ENCODE peak calls at places on chromosomes 5 and 9, in ten cellular contexts. C is CD8-positive, alpha-beta memory T cell; H is colonic mucosa; E is CD8-positive, alpha-beta T cell; O is left ventricle myocardium inferior; R is adrenal gland; N is MM.1S; T is testis; Q is foreskin fibroblast; A is Karpas-422. B is an unnamed sample.

GRCh38 chr5:126801992-126802294 is 25.0 kb downstream of the LMNB1 start:
- DNase-seq in E (no peak), A (peak), O (no peak), N (peak), T (no peak), R (no peak), C (no peak), H (no peak), Q (peak), B (peak)

GRCh38 chr5:179603308-179603707 is 20.2 kb downstream of the HNRNPH1 start:
- DNase-seq in H (no peak), E (no peak), T (peak), N (no peak), C (no peak), A (peak), R (no peak), Q (no peak), O (no peak), B (no peak)

GRCh38 chr9:26181836-26182235 is 503.6 kb upstream of the TUSC1 start:
- DNase-seq in H (no peak), T (no peak), A (no peak), Q (no peak), E (no peak), R (no peak), N (no peak), C (no peak), O (no peak), B (no peak)

GRCh38 chr5:106331415-106331814 is 1339.3 kb downstream of the EFNA5 start:
- DNase-seq in R (no peak), A (no peak), C (no peak), N (no peak), O (no peak), T (no peak), Q (peak), E (no peak), H (no peak), B (no peak)

GRCh38 chr5:40223884-40224402 is 455.8 kb upstream of the PTGER4 start:
- DNase-seq in H (no peak), Q (peak), C (no peak), E (no peak), O (no peak), R (no peak), A (no peak), N (peak), T (no peak), B (no peak)

GRCh38 chr9:123816817-123817472 is 113.0 kb downstream of the DENND1A start:
- DNase-seq in E (no peak), Q (no peak), N (no peak), T (no peak), A (no peak), R (no peak), H (no peak), C (no peak), O (no peak), B (peak)

GRCh38 chr9:136531904-136532798 is 13.7 kb downstream of the NOTCH1 start:
- DNase-seq in E (no peak), Q (no peak), H (peak), R (no peak), T (no peak), N (no peak), A (peak), C (no peak), O (no peak), B (peak)

GRCh38 chr5:79285285-79285684 is 49.4 kb downstream of the JMY start:
- DNase-seq in H (no peak), R (no peak), Q (no peak), T (no peak), C (no peak), N (no peak), O (no peak), E (no peak), A (no peak), B (no peak)

GRCh38 chr5:94853122-94853521 is 234.7 kb downstream of the SLF1 start:
- DNase-seq in H (no peak), N (no peak), A (no peak), T (no peak), Q (no peak), R (no peak), E (no peak), C (no peak), O (no peak), B (no peak)

GRCh38 chr5:52840286-52841050 is 52.8 kb downstream of the ITGA1 start:
- DNase-seq in T (no peak), O (no peak), E (no peak), A (no peak), H (no peak), N (no peak), C (no peak), Q (peak), R (no peak), B (no peak)

GRCh38 chr9:22237497-22238363 is 208.9 kb upstream of the DMRTA1 start:
- DNase-seq in N (peak), Q (peak), O (no peak), H (no peak), E (no peak), T (no peak), A (peak), C (no peak), R (no peak), B (no peak)

GRCh38 chr9:117494401-117495130 is 79.7 kb upstream of the ASTN2 start:
- DNase-seq in E (no peak), O (no peak), H (no peak), R (no peak), Q (no peak), N (peak), C (no peak), A (no peak), T (no peak), B (peak)

GRCh38 chr5:317086-317811 is 4.3 kb upstream of the AHRR start:
- DNase-seq in C (no peak), A (peak), T (peak), E (peak), O (no peak), R (no peak), N (no peak), Q (peak), H (peak), B (peak)

GRCh38 chr9:69760278-69760610 is 433 bp upstream of the PTAR1 start:
- DNase-seq in A (no peak), T (no peak), C (no peak), R (no peak), E (no peak), N (no peak), Q (no peak), H (no peak), O (no peak), B (no peak)

GRCh38 chr9:105269593-105269992 is 25.1 kb downstream of the SLC44A1 start:
- DNase-seq in E (no peak), C (no peak), N (no peak), A (no peak), T (no peak), R (no peak), Q (no peak), H (no peak), O (no peak), B (no peak)

GRCh38 chr5:143205386-143205785 is 198.1 kb downstream of the NR3C1 start:
- DNase-seq in H (no peak), E (no peak), T (no peak), Q (peak), A (no peak), R (no peak), C (no peak), N (no peak), O (no peak), B (no peak)

GRCh38 chr9:135992486-135993408 is 31.6 kb upstream of the UBAC1 start:
- DNase-seq in A (peak), O (peak), T (peak), N (peak), R (peak), E (peak), C (no peak), H (peak), Q (peak), B (peak)

GRCh38 chr9:13100914-13101572 is 178.4 kb downstream of the MPDZ start:
- DNase-seq in R (no peak), N (no peak), H (no peak), C (no peak), E (no peak), T (no peak), O (no peak), Q (no peak), A (no peak), B (no peak)

GRCh38 chr5:114176356-114176755 is 185.5 kb upstream of the KCNN2 start:
- DNase-seq in H (no peak), E (no peak), Q (peak), N (no peak), R (no peak), A (no peak), C (no peak), T (no peak), O (no peak), B (no peak)

GRCh38 chr9:113309204-113309813 is 6.1 kb upstream of the RNF183 start:
- DNase-seq in O (no peak), N (peak), R (peak), C (no peak), A (peak), T (peak), H (peak), Q (peak), E (peak), B (peak)

GRCh38 chr5:115440782-115441451 is 103.7 kb downstream of the FEM1C start:
- DNase-seq in T (no peak), N (no peak), O (no peak), E (no peak), H (no peak), R (no peak), C (no peak), A (no peak), Q (no peak), B (no peak)

GRCh38 chr5:93006915-93007314 is 574.1 kb downstream of the NR2F1-AS1 start:
- DNase-seq in N (no peak), T (no peak), E (no peak), A (no peak), O (no peak), R (no peak), C (no peak), Q (no peak), H (no peak), B (no peak)

GRCh38 chr5:93382188-93382587 is 198.8 kb downstream of the NR2F1-AS1 start:
- DNase-seq in N (no peak), H (no peak), E (no peak), Q (no peak), O (no peak), T (no peak), A (no peak), C (no peak), R (no peak), B (no peak)

GRCh38 chr9:10704720-10705119 is 91.9 kb upstream of the PTPRD start:
- DNase-seq in C (no peak), Q (no peak), E (no peak), T (no peak), N (no peak), R (no peak), H (no peak), A (no peak), O (no peak), B (no peak)

GRCh38 chr9:94603259-94603776 is 9.7 kb upstream of the FBP2 start:
- DNase-seq in E (peak), C (peak), N (peak), Q (peak), T (peak), A (peak), O (peak), R (peak), H (peak), B (peak)

GRCh38 chr9:131545003-131545785 is at the start of gene PRRT1B:
- DNase-seq in T (no peak), R (no peak), Q (no peak), N (no peak), A (no peak), E (no peak), H (peak), O (no peak), C (no peak), B (peak)
- H3K4me3 ChIP-seq in T (no peak), R (no peak), Q (no peak), N (no peak), A (no peak), E (peak), H (peak), O (peak), C (no peak), B (no peak)

GRCh38 chr5:171865431-171865830 is 79.8 kb downstream of the SMIM23 start:
- DNase-seq in H (no peak), O (no peak), A (no peak), E (no peak), N (no peak), C (no peak), T (no peak), Q (no peak), R (no peak), B (no peak)

GRCh38 chr5:171862624-171863023 is 77.0 kb downstream of the SMIM23 start:
- DNase-seq in R (no peak), O (no peak), Q (no peak), T (no peak), C (no peak), H (no peak), E (no peak), N (no peak), A (no peak), B (no peak)

GRCh38 chr5:171867786-171868185 is 82.2 kb downstream of the SMIM23 start:
- DNase-seq in C (no peak), E (no peak), A (no peak), R (no peak), H (no peak), Q (peak), T (no peak), N (no peak), O (no peak), B (no peak)

GRCh38 chr5:171861383-171861782 is 75.8 kb downstream of the SMIM23 start:
- DNase-seq in N (no peak), C (no peak), Q (no peak), H (no peak), E (no peak), T (no peak), O (no peak), R (no peak), A (no peak), B (no peak)

DNA sequence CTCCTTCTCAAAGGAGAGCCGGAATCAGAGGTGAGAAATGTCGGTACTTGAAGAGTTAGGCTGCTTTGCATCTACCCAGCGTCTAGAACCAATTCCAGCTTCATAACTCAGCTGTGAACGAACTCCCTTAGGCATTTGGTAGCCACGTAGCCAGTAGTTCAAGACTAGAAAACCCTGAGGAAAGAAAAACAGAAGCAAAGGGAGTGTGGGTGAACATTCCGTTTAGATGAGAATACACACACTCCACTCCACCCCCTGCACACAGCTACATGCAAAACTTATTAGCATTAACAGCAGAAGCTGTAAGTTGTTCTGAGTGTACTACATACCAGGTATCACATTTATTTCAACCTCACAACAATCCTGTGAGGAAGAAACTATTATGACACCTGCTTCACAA is 78.3 kb downstream of the SMIM23 start:
- DNase-seq in E (no peak), A (no peak), O (no peak), C (no peak), N (no peak), Q (peak), R (no peak), H (no peak), T (no peak), B (no peak)
- H3K4me3 ChIP-seq in E (no peak), A (no peak), O (no peak), C (no peak), N (no peak), Q (no peak), R (no peak), H (no peak), T (no peak), B (no peak)

DNA sequence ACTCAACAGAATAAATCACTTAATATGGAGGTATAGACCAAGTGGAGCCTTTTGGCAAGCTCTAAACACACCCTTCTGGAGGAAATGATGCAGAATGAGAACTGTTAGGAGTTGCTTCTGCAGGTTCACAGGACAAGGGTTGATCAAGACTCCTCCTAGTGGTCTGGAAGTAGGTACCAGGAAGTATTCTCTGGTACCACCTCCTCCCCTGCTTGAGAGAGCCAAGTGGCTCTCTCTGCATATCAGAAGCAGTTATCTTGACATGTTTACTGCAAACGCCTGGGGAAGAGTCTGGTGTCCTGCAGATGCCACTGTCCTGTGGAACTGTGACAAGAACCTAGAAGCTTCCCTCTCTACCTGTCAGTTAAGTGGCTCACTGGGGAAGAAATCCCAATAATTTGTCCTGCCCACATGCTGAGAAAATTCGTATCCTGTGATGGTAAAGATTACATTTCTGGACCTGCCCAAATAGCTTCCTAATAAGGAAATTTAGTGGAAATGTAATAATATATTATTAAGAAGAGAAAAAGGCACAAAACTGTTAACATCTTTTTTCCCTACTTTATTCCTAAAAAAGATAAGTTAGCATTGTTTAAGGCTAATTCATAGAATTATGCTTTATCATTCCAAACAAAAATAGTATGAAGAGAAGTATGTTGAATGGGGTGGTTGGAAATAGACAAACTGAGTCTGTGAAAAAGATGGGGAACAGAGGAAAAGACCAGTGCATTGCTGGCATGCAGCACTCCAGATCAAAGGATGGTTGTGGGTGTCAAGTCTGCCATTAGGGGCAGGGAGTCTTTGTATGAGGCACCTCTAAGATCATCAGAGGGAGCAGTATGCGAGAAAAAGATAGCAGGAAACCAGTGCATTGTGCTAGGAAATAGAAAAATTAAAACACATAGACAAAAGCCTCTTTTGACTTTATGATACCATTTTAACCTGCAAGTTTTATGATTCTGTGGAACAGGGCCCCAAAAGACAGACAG is 118.8 kb downstream of the CDC42SE2 start:
- DNase-seq in H (peak), R (no peak), Q (peak), C (peak), O (no peak), N (peak), E (peak), T (no peak), A (peak), B (peak)
- H3K4me3 ChIP-seq in H (no peak), R (no peak), Q (no peak), C (no peak), O (no peak), N (peak), E (peak), T (no peak), A (no peak), B (no peak)

GRCh38 chr9:88258587-88258986 is 120.3 kb upstream of the SPATA31C2 start:
- DNase-seq in O (peak), C (no peak), N (no peak), T (no peak), E (no peak), R (no peak), Q (peak), H (no peak), A (no peak), B (no peak)
- H3K4me3 ChIP-seq in O (no peak), C (no peak), N (no peak), T (no peak), E (no peak), R (no peak), Q (no peak), H (no peak), A (no peak), B (no peak)

GRCh38 chr5:72246954-72247442 is 73.0 kb downstream of the MRPS27 start:
- DNase-seq in E (no peak), Q (peak), T (no peak), A (no peak), H (no peak), N (no peak), C (no peak), O (no peak), R (no peak), B (no peak)
- H3K4me3 ChIP-seq in E (no peak), Q (no peak), T (no peak), A (no peak), H (no peak), N (no peak), C (no peak), O (no peak), R (no peak), B (no peak)

DNA sequence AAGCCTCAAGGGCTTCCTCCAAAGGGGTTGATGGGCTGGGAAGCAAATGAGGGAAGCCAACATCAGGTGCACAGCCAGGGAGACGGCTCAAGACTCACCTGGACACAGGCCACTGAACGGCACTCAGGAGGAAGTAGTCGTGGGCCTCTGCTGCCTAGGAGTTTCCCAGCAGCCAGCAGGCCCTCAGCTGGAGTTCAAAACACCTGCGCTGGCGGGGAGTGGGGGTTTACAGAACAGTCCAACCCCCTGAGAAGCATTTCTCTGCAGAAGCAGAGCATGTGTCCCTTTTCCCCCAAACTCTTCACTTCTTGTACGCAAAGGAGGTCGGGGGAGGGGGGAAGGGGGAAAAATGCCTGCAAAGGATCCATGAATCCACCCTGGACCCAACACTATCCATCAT is 2.3 kb downstream of the WHRN start:
- DNase-seq in Q (no peak), A (no peak), N (peak), H (no peak), E (no peak), O (no peak), R (no peak), T (no peak), C (no peak), B (peak)
- H3K4me3 ChIP-seq in Q (no peak), A (no peak), N (peak), H (no peak), E (no peak), O (no peak), R (no peak), T (peak), C (peak), B (no peak)

DNA sequence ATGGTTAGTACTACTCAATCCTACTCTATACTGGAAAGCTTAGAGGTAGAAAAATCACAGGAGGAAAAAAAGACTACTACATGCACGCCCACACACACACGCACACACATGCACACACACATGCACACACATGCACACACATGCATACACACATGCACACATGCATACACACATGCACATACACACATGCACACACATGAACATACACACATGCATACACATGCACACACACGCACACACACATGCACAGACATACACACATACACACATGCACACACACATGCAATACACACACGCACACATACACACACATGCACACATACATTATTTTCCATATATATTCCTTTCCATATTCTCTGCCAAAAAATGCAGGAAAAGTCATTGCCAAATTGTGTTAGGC is 188.1 kb upstream of the EGFLAM start:
- DNase-seq in C (no peak), H (no peak), Q (no peak), O (no peak), A (no peak), E (no peak), T (no peak), R (no peak), N (no peak), B (no peak)
- H3K4me3 ChIP-seq in C (no peak), H (no peak), Q (no peak), O (no peak), A (no peak), E (no peak), T (no peak), R (no peak), N (no peak), B (no peak)

B was measured in small intestine.